ENCODE peak calls at places on chromosomes 3 and 15, in nine cellular contexts. W, F, L, J, A, Z, E, K and Q are unnamed samples.

GRCh38 chr3:100277255-100277800 is 16.5 kb downstream of the TBC1D23 start:
- DNase-seq in L (no peak), E (no peak), F (no peak), K (peak), J (no peak), W (no peak), A (peak), Z (no peak), Q (no peak)

GRCh38 chr15:44710236-44711088 is 661 bp downstream of the PATL2 start:
- DNase-seq in F (no peak), L (no peak), E (no peak), K (no peak), W (peak), A (no peak), J (peak), Z (peak), Q (no peak)

GRCh38 chr15:51970132-51970817 is 1.3 kb downstream of the LEO1 start:
- DNase-seq in F (no peak), W (no peak), K (peak), Z (no peak), A (no peak), E (no peak), L (no peak), J (no peak), Q (no peak)

GRCh38 chr3:171028779-171029232 is 2.3 kb upstream of the SLC2A2 start:
- DNase-seq in J (peak), Z (no peak), F (no peak), W (no peak), L (no peak), A (no peak), E (no peak), K (no peak), Q (no peak)

GRCh38 chr3:13795816-13796215 is 84.1 kb downstream of the WNT7A start:
- DNase-seq in L (no peak), A (no peak), E (no peak), F (no peak), K (no peak), W (no peak), J (no peak), Z (no peak), Q (no peak)

GRCh38 chr3:192417012-192417411 is 310.3 kb downstream of the FGF12 start:
- DNase-seq in Z (no peak), L (no peak), W (no peak), J (no peak), F (no peak), E (no peak), A (no peak), K (no peak), Q (no peak)

GRCh38 chr3:34008836-34009479 is 210.5 kb downstream of the PDCD6IP start:
- DNase-seq in L (no peak), W (no peak), E (no peak), F (no peak), K (no peak), Z (no peak), J (no peak), A (no peak), Q (no peak)

GRCh38 chr3:51997935-51998596 is 2.4 kb upstream of the RPL29 start:
- DNase-seq in F (no peak), K (peak), A (no peak), J (no peak), L (no peak), E (no peak), W (no peak), Z (no peak), Q (no peak)

GRCh38 chr15:88651971-88652370 is 13.2 kb downstream of the ISG20 start:
- DNase-seq in Z (no peak), J (no peak), E (no peak), L (no peak), W (no peak), A (no peak), F (no peak), K (no peak), Q (no peak)